ENCODE peak calls at places on chromosomes 16 and 17, in five cellular contexts. Y is retina; K is ovary; I is AML-193; U is stimulated activated CD8-positive, alpha-beta memory T cell treated with anti-CD3 and anti-CD28 coated beads, Interleukin-4, amount 100 ng/mL, for 4 hours. P is an unnamed sample.
A peak's percentile ranks its signal among the peaks of the same experiment; 100 is the strongest.

GRCh38 chr17:72696156-72696555 is 396.3 kb downstream of the SLC39A11 start:
- DNase-seq in Y (no peak), K (no peak), I (no peak), U (no peak), P (peak; percentile 70)

GRCh38 chr17:20154601-20155000 is 145.4 kb downstream of the SPECC1 start:
- DNase-seq in Y (no peak), K (no peak), I (no peak), U (no peak), P (no peak)

GRCh38 chr17:57861000-57861736 is 11.3 kb upstream of the MRPS23 start:
- DNase-seq in Y (peak; percentile 66), K (no peak), I (peak; percentile 97), U (no peak), P (peak; percentile 58)

GRCh38 chr17:46815474-46816353 is 2.8 kb downstream of the WNT3 start:
- DNase-seq in Y (no peak), K (no peak), I (no peak), U (no peak), P (no peak)

GRCh38 chr17:42362245-42362961 is 25.8 kb downstream of the STAT3 start:
- DNase-seq in Y (no peak), K (no peak), I (no peak), U (no peak), P (no peak)

GRCh38 chr16:22634913-22635312 is 124.2 kb downstream of the NPIPB5 start:
- DNase-seq in Y (no peak), K (no peak), I (no peak), U (no peak), P (no peak)

GRCh38 chr17:3019761-3020160 is 43.6 kb downstream of the OR1D5 start:
- DNase-seq in Y (no peak), K (no peak), I (no peak), U (no peak), P (no peak)

GRCh38 chr16:66502020-66502913 is 47.7 kb downstream of the TK2 start:
- DNase-seq in Y (no peak), K (peak; percentile 91), I (no peak), U (no peak), P (no peak)

GRCh38 chr17:9205520-9206159 is 184.3 kb downstream of the NTN1 start:
- DNase-seq in Y (no peak), K (no peak), I (no peak), U (no peak), P (no peak)

GRCh38 chr16:75203667-75204409 is 3.1 kb downstream of the CTRB2 start:
- DNase-seq in Y (no peak), K (no peak), I (no peak), U (no peak), P (no peak)

GRCh38 chr17:62343764-62344163 is 36.6 kb upstream of the EFCAB3 start:
- DNase-seq in Y (no peak), K (no peak), I (no peak), U (no peak), P (no peak)

GRCh38 chr16:69481901-69482341 is 57.5 kb downstream of the CYB5B start:
- DNase-seq in Y (no peak), K (peak; percentile 83), I (no peak), U (no peak), P (no peak)

GRCh38 chr16:89142474-89143197 is 28.9 kb upstream of the CDH15 start:
- DNase-seq in Y (no peak), K (peak; percentile 9), I (no peak), U (no peak), P (no peak)

GRCh38 chr17:80817861-80818260 is 173.8 kb upstream of the CHMP6 start:
- DNase-seq in Y (no peak), K (no peak), I (no peak), U (no peak), P (no peak)

GRCh38 chr16:24015923-24016322 is 180.1 kb downstream of the PRKCB start:
- DNase-seq in Y (no peak), K (no peak), I (no peak), U (no peak), P (no peak)

GRCh38 chr16:3074860-3075545 is 9.6 kb downstream of the IL32 start:
- DNase-seq in Y (no peak), K (no peak), I (peak; percentile 81), U (no peak), P (no peak)

GRCh38 chr17:75877752-75878173 is 618 bp downstream of the TRIM47 start:
- DNase-seq in Y (peak; percentile 86), K (peak; percentile 70), I (peak; percentile 65), U (peak; percentile 38), P (peak; percentile 84)

GRCh38 chr16:27355610-27356009 is 41.8 kb downstream of the IL4R start:
- DNase-seq in Y (no peak), K (no peak), I (peak; percentile 32), U (no peak), P (peak; percentile 57)

GRCh38 chr16:22313141-22313781 is 16.1 kb downstream of the POLR3E start:
- DNase-seq in Y (no peak), K (no peak), I (no peak), U (no peak), P (peak; percentile 95)

P was measured in WERI-Rb-1.